ENCODE peak calls at places on chromosomes 2 and 18, in five cellular contexts. C is upper lobe of right lung; E is SK-N-SH; D is right lobe of liver; N is CD8-positive, alpha-beta T cell. W is an unnamed sample. For H3K9me3 and H3K27me3, the result is how much of the 10 kb centered on the place peaks cover.

GRCh38 chr2:120385355-120386127 is 39.6 kb downstream of the INHBB start:
- DNase-seq in C (peak), E (no peak), D (no peak), N (no peak), W (no peak)

GRCh38 chr2:207432471-207432870 is 97.3 kb upstream of the CREB1 start:
- DNase-seq in C (no peak), E (no peak), D (no peak), N (no peak), W (no peak)

GRCh38 chr2:168015274-168015953 is 232.0 kb downstream of the STK39 start:
- DNase-seq in C (no peak), E (peak), D (no peak), N (no peak), W (no peak)

GRCh38 chr2:39733070-39733674 is 45.9 kb downstream of the THUMPD2 start:
- DNase-seq in C (no peak), E (no peak), D (no peak), N (no peak), W (no peak)

GRCh38 chr2:162113771-162114168 is 38.3 kb downstream of the GCG start:
- DNase-seq in C (no peak), E (no peak), D (no peak), N (no peak), W (no peak)

GRCh38 chr2:42142476-42143184 is 26.5 kb upstream of the EML4 start:
- DNase-seq in C (peak), E (no peak), D (no peak), N (no peak), W (no peak)

GRCh38 chr2:36620321-36620720 is 22.4 kb upstream of the FEZ2 start:
- DNase-seq in C (no peak), E (no peak), D (no peak), N (no peak), W (no peak)

GRCh38 chr2:7753777-7754176 is 836.6 kb downstream of the RNF144A start:
- DNase-seq in C (no peak), E (no peak), D (no peak), N (no peak), W (no peak)

GRCh38 chr18:70197042-70197441 is 8.4 kb downstream of the RTTN start:
- DNase-seq in C (no peak), E (no peak), D (no peak), N (no peak), W (no peak)

GRCh38 chr2:172455121-172455515 is 27.7 kb downstream of the ITGA6 start:
- DNase-seq in C (no peak), E (no peak), D (no peak), N (peak), W (no peak)

GRCh38 chr2:120600335-120600734 is 135.3 kb upstream of the GLI2 start:
- DNase-seq in C (peak), E (no peak), D (peak), N (no peak), W (no peak)

GRCh38 chr2:203672856-203673255 is 33.6 kb upstream of the CD28 start:
- DNase-seq in C (no peak), E (no peak), D (no peak), N (no peak), W (no peak)

GRCh38 chr2:189982087-189982486 is 80.4 kb downstream of the MSTN start:
- DNase-seq in C (no peak), E (no peak), D (no peak), N (no peak), W (no peak)

GRCh38 chr2:157822533-157822932 is 53.6 kb downstream of the ACVR1 start:
- DNase-seq in C (no peak), E (no peak), D (no peak), N (no peak), W (no peak)

GRCh38 chr2:85524567-85524923 is 14.4 kb upstream of the MAT2A start:
- DNase-seq in C (no peak), E (peak), D (no peak), N (no peak), W (no peak)

GRCh38 chr18:23650963-23651927 is 11.5 kb downstream of the ANKRD29 start:
- DNase-seq in C (no peak), E (peak), D (no peak), N (no peak), W (no peak)

GRCh38 chr2:219851169-219851568 is 223.7 kb downstream of the SLC4A3 start:
- DNase-seq in C (no peak), E (no peak), D (no peak), N (no peak), W (no peak)

GRCh38 chr18:24427484-24427883 is 1.0 kb downstream of the IMPACT start:
- DNase-seq in C (no peak), E (peak), D (no peak), N (no peak), W (no peak)

GRCh38 chr2:70418514-70418913 is 116.6 kb upstream of the FAM136A start:
- DNase-seq in C (no peak), E (no peak), D (no peak), N (no peak), W (no peak)

GRCh38 chr2:10720983-10721343 is 467 bp upstream of the ATP6V1C2 start:
- DNase-seq in C (no peak), E (no peak), D (no peak), N (no peak), W (peak)

GRCh38 chr2:85276571-85277121 is 51.1 kb downstream of the TGOLN2 start:
- DNase-seq in C (no peak), E (no peak), D (no peak), N (no peak), W (no peak)

GRCh38 chr2:229728360-229728759 is 14.0 kb upstream of the DNER start:
- DNase-seq in C (no peak), E (no peak), D (no peak), N (no peak), W (no peak)

GRCh38 chr2:7725132-7725849 is 808.1 kb downstream of the RNF144A start:
- DNase-seq in C (no peak), E (no peak), D (no peak), N (peak), W (no peak)

GRCh38 chr18:47418746-47419145 is 167.3 kb upstream of the SKOR2 start:
- DNase-seq in C (no peak), E (no peak), D (no peak), N (no peak), W (no peak)

GRCh38 chr2:55403177-55403998 is 16.3 kb downstream of the CCDC88A start:
- DNase-seq in C (no peak), E (no peak), D (no peak), N (no peak), W (no peak)

GRCh38 chr2:141923657-141924056 is 207.2 kb downstream of the LRP1B start:
- DNase-seq in C (no peak), E (no peak), D (no peak), N (no peak), W (no peak)

GRCh38 chr18:57218281-57218680 is 71.4 kb downstream of the BOD1L2 start:
- DNase-seq in C (no peak), E (no peak), D (no peak), N (no peak), W (no peak)

GRCh38 chr2:45008296-45009129 is 739 bp downstream of the SIX2 start:
- DNase-seq in C (peak), E (peak), D (no peak), N (no peak), W (no peak)

GRCh38 chr2:149093579-149093978 is 55.1 kb downstream of the LYPD6B start:
- DNase-seq in C (no peak), E (no peak), D (no peak), N (no peak), W (no peak)

GRCh38 chr2:33195891-33196290 is 249.1 kb downstream of the LTBP1 start:
- DNase-seq in C (no peak), E (no peak), D (no peak), N (no peak), W (no peak)

GRCh38 chr2:200658278-200658864 is 72.6 kb downstream of the AOX1 start:
- DNase-seq in C (no peak), E (no peak), D (no peak), N (no peak), W (no peak)

GRCh38 chr2:115580784-115581183 is 1138.3 kb downstream of the DPP10 start:
- DNase-seq in C (no peak), E (no peak), D (no peak), N (no peak), W (no peak)
- H3K9me3 ChIP-seq in C (under half), E (under half), D (under half), N (under half), W (under half)

GRCh38 chr2:27730980-27731691 is 40.4 kb upstream of the MRPL33 start:
- DNase-seq in C (no peak), E (no peak), D (no peak), N (no peak), W (no peak)
- TF ChIP-seq CTCF in C (no peak), E (no peak), D (no peak), N (no peak), W (no peak)

DNA sequence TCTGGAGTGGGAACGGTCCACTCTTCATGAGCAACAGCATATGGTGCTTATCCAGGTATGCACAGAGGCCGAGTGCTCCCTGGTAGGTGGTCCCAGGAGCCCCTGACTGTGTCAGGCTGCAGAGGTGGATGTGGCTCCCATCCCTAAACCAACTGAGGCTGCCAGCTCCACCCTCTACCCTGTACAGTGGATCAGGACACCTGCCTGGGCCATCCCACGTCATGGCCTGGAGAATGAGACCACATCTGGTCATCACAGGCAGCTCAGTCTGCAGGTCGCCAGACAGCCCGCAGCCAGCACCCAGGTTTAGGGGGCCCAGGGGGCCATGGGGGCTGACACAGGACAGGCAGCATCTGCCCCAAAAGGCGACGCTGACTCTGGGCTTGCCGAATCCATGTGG is 100.3 kb upstream of the TMEM18 start:
- DNase-seq in C (no peak), E (no peak), D (no peak), N (no peak), W (no peak)
- H3K27me3 ChIP-seq in C (under half), E (under half), D (under half), N (under half), W (under half)

GRCh38 chr2:30500699-30501098 is 53.7 kb downstream of the LCLAT1 start:
- DNase-seq in C (no peak), E (no peak), D (no peak), N (no peak), W (no peak)
- H3K9me3 ChIP-seq in C (under half), E (under half), D (under half), N (under half), W (under half)

GRCh38 chr2:379778-380177 is 91.9 kb upstream of the ALKAL2 start:
- DNase-seq in C (no peak), E (no peak), D (no peak), N (no peak), W (no peak)
- TF ChIP-seq CTCF in C (no peak), E (no peak), D (no peak), N (no peak), W (no peak)

GRCh38 chr2:11720752-11721151 is 25.7 kb upstream of the LPIN1 start:
- DNase-seq in C (no peak), E (no peak), D (no peak), N (no peak), W (no peak)

GRCh38 chr2:11726384-11726783 is 20.0 kb upstream of the LPIN1 start:
- DNase-seq in C (no peak), E (peak), D (peak), N (no peak), W (no peak)

GRCh38 chr2:11722249-11723060 is 24.0 kb upstream of the LPIN1 start:
- DNase-seq in C (no peak), E (no peak), D (no peak), N (no peak), W (no peak)

GRCh38 chr2:11724151-11724550 is 22.3 kb upstream of the LPIN1 start:
- DNase-seq in C (no peak), E (no peak), D (no peak), N (no peak), W (no peak)

GRCh38 chr2:11723061-11723371 is 23.4 kb upstream of the LPIN1 start:
- DNase-seq in C (no peak), E (no peak), D (no peak), N (no peak), W (no peak)
- H3K27me3 ChIP-seq in C (under half), E (under half), D (under half), N (under half), W (under half)

GRCh38 chr2:26076001-26076587 is 42.2 kb downstream of the RAB10 start:
- DNase-seq in C (no peak), E (no peak), D (no peak), N (no peak), W (no peak)

GRCh38 chr2:26078939-26079338 is 45.1 kb downstream of the RAB10 start:
- DNase-seq in C (no peak), E (no peak), D (no peak), N (no peak), W (no peak)

GRCh38 chr2:26077291-26077690 is 43.4 kb downstream of the RAB10 start:
- DNase-seq in C (no peak), E (no peak), D (no peak), N (no peak), W (no peak)

GRCh38 chr2:26081601-26082000 is 47.7 kb downstream of the RAB10 start:
- DNase-seq in C (no peak), E (no peak), D (no peak), N (no peak), W (no peak)

DNA sequence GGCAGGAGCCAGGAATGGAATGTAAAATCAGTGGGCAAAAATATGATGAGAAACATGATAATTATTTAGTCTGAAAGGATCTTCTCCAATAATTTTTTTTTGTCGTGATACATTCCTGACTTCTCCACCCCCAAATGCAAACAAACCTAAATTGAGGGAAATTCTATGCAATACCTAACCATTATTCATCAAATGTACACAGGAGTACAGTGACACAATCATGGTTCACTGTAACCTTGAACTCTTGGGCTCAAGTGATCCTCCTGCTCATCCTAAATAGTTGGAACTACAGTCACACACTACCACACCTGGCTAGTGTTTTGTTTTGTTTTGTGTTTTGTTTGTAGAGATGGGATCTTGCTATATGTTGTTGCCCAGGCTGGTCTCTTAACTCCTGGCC is 46.5 kb downstream of the RAB10 start:
- DNase-seq in C (no peak), E (no peak), D (no peak), N (no peak), W (no peak)
- H3K9me3 ChIP-seq in C (under half), E (under half), D (under half), N (under half), W (under half)

DNA sequence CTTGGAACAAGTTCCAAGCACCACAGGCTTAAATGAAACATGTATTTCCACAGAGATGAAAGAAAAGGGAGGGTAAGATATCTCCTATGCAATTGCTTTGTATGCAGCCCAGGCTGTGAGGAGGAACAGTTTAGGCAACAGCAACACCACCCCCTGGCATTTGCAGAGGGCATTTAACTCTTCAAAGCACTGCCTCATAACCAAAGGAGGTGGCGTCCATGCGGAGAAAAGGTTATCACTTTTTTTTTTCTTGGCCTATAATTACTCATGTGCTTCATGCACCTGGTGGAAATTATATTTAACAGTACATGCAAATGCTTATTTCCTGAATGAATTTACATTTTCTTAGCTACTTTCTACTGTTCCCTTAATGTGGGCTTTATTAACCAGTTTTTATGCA is 286.0 kb downstream of the LPIN1 start:
- DNase-seq in C (no peak), E (no peak), D (no peak), N (no peak), W (no peak)
- TF ChIP-seq CTCF in C (no peak), E (no peak), D (no peak), N (no peak), W (no peak)

GRCh38 chr2:176566936-176567335 is 297.7 kb downstream of the MTX2 start:
- DNase-seq in C (no peak), E (no peak), D (no peak), N (no peak), W (no peak)

GRCh38 chr2:176565641-176566323 is 296.5 kb downstream of the MTX2 start:
- DNase-seq in C (no peak), E (no peak), D (no peak), N (no peak), W (no peak)

GRCh38 chr2:176574415-176575236 is 305.4 kb downstream of the MTX2 start:
- DNase-seq in C (no peak), E (peak), D (no peak), N (no peak), W (no peak)

GRCh38 chr2:176567361-176567760 is 298.1 kb downstream of the MTX2 start:
- DNase-seq in C (no peak), E (no peak), D (no peak), N (no peak), W (no peak)

DNA sequence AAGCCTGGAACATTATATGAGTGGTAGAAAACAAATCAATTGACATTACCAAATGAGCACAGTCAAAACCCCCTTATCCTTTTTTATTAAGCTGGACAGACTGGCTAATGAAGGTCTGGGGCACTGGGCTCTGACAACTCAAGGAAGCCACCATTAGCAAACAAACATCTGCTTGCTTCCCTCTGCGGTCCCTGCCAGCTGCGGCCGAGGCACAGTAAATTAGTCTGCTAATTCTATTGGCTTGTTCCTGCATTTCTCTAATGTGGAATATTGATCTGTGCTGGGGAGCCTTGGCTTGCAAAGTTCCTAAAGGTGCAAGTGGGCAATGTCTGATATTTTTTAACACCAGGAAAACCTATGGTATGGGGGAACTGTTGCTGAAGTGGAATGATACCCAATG is 300.3 kb downstream of the MTX2 start:
- DNase-seq in C (no peak), E (peak), D (no peak), N (no peak), W (no peak)
- H3K27me3 ChIP-seq in C (under half), E (under half), D (under half), N (under half), W (under half)